ENCODE peak calls at places on chromosome 22, in ten cellular contexts. One of them, this sample, is unnamed.

GRCh38 chr22:48628891-48629559 is 1198.6 kb downstream of the BRD1 start:
- DNase-seq in ovary: no peak
- DNase-seq in AG04450: no peak
- DNase-seq in lower lobe of right lung: no peak
- DNase-seq in heart right ventricle: no peak
- DNase-seq in fibroblast of lung: no peak
- DNase-seq in AG10803: no peak
- DNase-seq in epithelial cell of esophagus: no peak
- DNase-seq in NB4: no peak
- DNase-seq in hepatocyte: no peak
- DNase-seq in this sample: no peak

GRCh38 chr22:30209642-30210041 is 36.9 kb downstream of the LIF start:
- DNase-seq in ovary: no peak
- DNase-seq in AG04450: no peak
- DNase-seq in lower lobe of right lung: no peak
- DNase-seq in heart right ventricle: no peak
- DNase-seq in fibroblast of lung: no peak
- DNase-seq in AG10803: no peak
- DNase-seq in epithelial cell of esophagus: no peak
- DNase-seq in NB4: no peak
- DNase-seq in hepatocyte: no peak
- DNase-seq in this sample: no peak

GRCh38 chr22:41908409-41909289 is 6.2 kb downstream of the SHISA8 start:
- DNase-seq in ovary: peak
- DNase-seq in AG04450: no peak
- DNase-seq in lower lobe of right lung: no peak
- DNase-seq in heart right ventricle: no peak
- DNase-seq in fibroblast of lung: no peak
- DNase-seq in AG10803: no peak
- DNase-seq in epithelial cell of esophagus: no peak
- DNase-seq in NB4: no peak
- DNase-seq in hepatocyte: no peak
- DNase-seq in this sample: no peak

GRCh38 chr22:39068033-39068785 is 8.9 kb upstream of the APOBEC3G start:
- DNase-seq in ovary: no peak
- DNase-seq in AG04450: no peak
- DNase-seq in lower lobe of right lung: no peak
- DNase-seq in heart right ventricle: no peak
- DNase-seq in fibroblast of lung: no peak
- DNase-seq in AG10803: no peak
- DNase-seq in epithelial cell of esophagus: no peak
- DNase-seq in NB4: no peak
- DNase-seq in hepatocyte: no peak
- DNase-seq in this sample: no peak

GRCh38 chr22:28882878-28883656 is at the start of gene ZNRF3:
- DNase-seq in ovary: peak
- DNase-seq in AG04450: peak
- DNase-seq in lower lobe of right lung: peak
- DNase-seq in heart right ventricle: peak
- DNase-seq in fibroblast of lung: peak
- DNase-seq in AG10803: peak
- DNase-seq in epithelial cell of esophagus: peak
- DNase-seq in NB4: peak
- DNase-seq in hepatocyte: peak
- DNase-seq in this sample: peak

GRCh38 chr22:19855504-19856409 is 1.1 kb upstream of the GNB1L start:
- DNase-seq in ovary: peak
- DNase-seq in AG04450: no peak
- DNase-seq in lower lobe of right lung: peak
- DNase-seq in heart right ventricle: peak
- DNase-seq in fibroblast of lung: peak
- DNase-seq in AG10803: peak
- DNase-seq in epithelial cell of esophagus: peak
- DNase-seq in NB4: peak
- DNase-seq in hepatocyte: peak
- DNase-seq in this sample: peak

GRCh38 chr22:40249286-40249685 is 71.6 kb downstream of the TNRC6B start:
- DNase-seq in ovary: no peak
- DNase-seq in AG04450: no peak
- DNase-seq in lower lobe of right lung: no peak
- DNase-seq in heart right ventricle: no peak
- DNase-seq in fibroblast of lung: no peak
- DNase-seq in AG10803: no peak
- DNase-seq in epithelial cell of esophagus: no peak
- DNase-seq in NB4: no peak
- DNase-seq in hepatocyte: no peak
- DNase-seq in this sample: no peak

GRCh38 chr22:49299821-49300231 is 527.8 kb downstream of the BRD1 start:
- DNase-seq in ovary: no peak
- DNase-seq in AG04450: no peak
- DNase-seq in lower lobe of right lung: no peak
- DNase-seq in heart right ventricle: no peak
- DNase-seq in fibroblast of lung: no peak
- DNase-seq in AG10803: no peak
- DNase-seq in epithelial cell of esophagus: no peak
- DNase-seq in NB4: no peak
- DNase-seq in hepatocyte: no peak
- DNase-seq in this sample: no peak

GRCh38 chr22:26672060-26672471 is 14.7 kb downstream of the MIAT start:
- DNase-seq in ovary: peak
- DNase-seq in AG04450: no peak
- DNase-seq in lower lobe of right lung: no peak
- DNase-seq in heart right ventricle: no peak
- DNase-seq in fibroblast of lung: no peak
- DNase-seq in AG10803: no peak
- DNase-seq in epithelial cell of esophagus: no peak
- DNase-seq in NB4: no peak
- DNase-seq in hepatocyte: no peak
- DNase-seq in this sample: no peak

GRCh38 chr22:39631381-39631780 is 60.8 kb downstream of the CACNA1I start:
- DNase-seq in ovary: no peak
- DNase-seq in AG04450: no peak
- DNase-seq in lower lobe of right lung: no peak
- DNase-seq in heart right ventricle: no peak
- DNase-seq in fibroblast of lung: no peak
- DNase-seq in AG10803: no peak
- DNase-seq in epithelial cell of esophagus: no peak
- DNase-seq in NB4: no peak
- DNase-seq in hepatocyte: no peak
- DNase-seq in this sample: no peak

GRCh38 chr22:47151490-47151889 is 389.0 kb downstream of the TBC1D22A start:
- DNase-seq in ovary: no peak
- DNase-seq in AG04450: no peak
- DNase-seq in lower lobe of right lung: no peak
- DNase-seq in heart right ventricle: no peak
- DNase-seq in fibroblast of lung: no peak
- DNase-seq in AG10803: peak
- DNase-seq in epithelial cell of esophagus: no peak
- DNase-seq in NB4: peak
- DNase-seq in hepatocyte: no peak
- DNase-seq in this sample: peak

GRCh38 chr22:36204641-36205032 is 3.0 kb upstream of the APOL4 start:
- DNase-seq in ovary: no peak
- DNase-seq in AG04450: no peak
- DNase-seq in lower lobe of right lung: no peak
- DNase-seq in heart right ventricle: no peak
- DNase-seq in fibroblast of lung: no peak
- DNase-seq in AG10803: no peak
- DNase-seq in epithelial cell of esophagus: no peak
- DNase-seq in NB4: no peak
- DNase-seq in hepatocyte: no peak
- DNase-seq in this sample: no peak
- TF ChIP-seq CTCF in ovary: no peak
- TF ChIP-seq CTCF in AG04450: no peak
- TF ChIP-seq CTCF in lower lobe of right lung: no peak
- TF ChIP-seq CTCF in heart right ventricle: no peak
- TF ChIP-seq CTCF in fibroblast of lung: no peak
- TF ChIP-seq CTCF in AG10803: no peak
- TF ChIP-seq CTCF in epithelial cell of esophagus: no peak
- TF ChIP-seq CTCF in NB4: no peak
- TF ChIP-seq CTCF in hepatocyte: no peak
- TF ChIP-seq CTCF in this sample: no peak

GRCh38 chr22:32353840-32354239 is 3.8 kb upstream of the RFPL3 start:
- DNase-seq in ovary: no peak
- DNase-seq in AG04450: no peak
- DNase-seq in lower lobe of right lung: no peak
- DNase-seq in heart right ventricle: no peak
- DNase-seq in fibroblast of lung: no peak
- DNase-seq in AG10803: no peak
- DNase-seq in epithelial cell of esophagus: no peak
- DNase-seq in NB4: no peak
- DNase-seq in hepatocyte: no peak
- DNase-seq in this sample: no peak
- H3K4me3 ChIP-seq in ovary: no peak
- H3K4me3 ChIP-seq in AG04450: no peak
- H3K4me3 ChIP-seq in lower lobe of right lung: peak
- H3K4me3 ChIP-seq in heart right ventricle: no peak
- H3K4me3 ChIP-seq in fibroblast of lung: no peak
- H3K4me3 ChIP-seq in AG10803: no peak
- H3K4me3 ChIP-seq in epithelial cell of esophagus: no peak
- H3K4me3 ChIP-seq in NB4: no peak
- H3K4me3 ChIP-seq in hepatocyte: no peak
- H3K4me3 ChIP-seq in this sample: no peak

GRCh38 chr22:37752189-37753061 is 55.3 kb upstream of the GCAT start:
- DNase-seq in ovary: peak
- DNase-seq in AG04450: peak
- DNase-seq in lower lobe of right lung: peak
- DNase-seq in heart right ventricle: peak
- DNase-seq in fibroblast of lung: peak
- DNase-seq in AG10803: peak
- DNase-seq in epithelial cell of esophagus: peak
- DNase-seq in NB4: no peak
- DNase-seq in hepatocyte: peak
- DNase-seq in this sample: peak
- TF ChIP-seq CTCF in ovary: peak
- TF ChIP-seq CTCF in AG04450: peak
- TF ChIP-seq CTCF in lower lobe of right lung: peak
- TF ChIP-seq CTCF in heart right ventricle: no peak
- TF ChIP-seq CTCF in fibroblast of lung: peak
- TF ChIP-seq CTCF in AG10803: peak
- TF ChIP-seq CTCF in epithelial cell of esophagus: peak
- TF ChIP-seq CTCF in NB4: no peak
- TF ChIP-seq CTCF in hepatocyte: peak
- TF ChIP-seq CTCF in this sample: no peak

GRCh38 chr22:25112538-25113253 is 87.0 kb upstream of the CRYBB3 start:
- DNase-seq in ovary: no peak
- DNase-seq in AG04450: no peak
- DNase-seq in lower lobe of right lung: no peak
- DNase-seq in heart right ventricle: no peak
- DNase-seq in fibroblast of lung: no peak
- DNase-seq in AG10803: no peak
- DNase-seq in epithelial cell of esophagus: no peak
- DNase-seq in NB4: no peak
- DNase-seq in hepatocyte: no peak
- DNase-seq in this sample: no peak
- H3K4me3 ChIP-seq in ovary: no peak
- H3K4me3 ChIP-seq in AG04450: no peak
- H3K4me3 ChIP-seq in lower lobe of right lung: peak
- H3K4me3 ChIP-seq in heart right ventricle: peak
- H3K4me3 ChIP-seq in fibroblast of lung: no peak
- H3K4me3 ChIP-seq in AG10803: no peak
- H3K4me3 ChIP-seq in epithelial cell of esophagus: peak
- H3K4me3 ChIP-seq in NB4: no peak
- H3K4me3 ChIP-seq in hepatocyte: peak
- H3K4me3 ChIP-seq in this sample: no peak

DNA sequence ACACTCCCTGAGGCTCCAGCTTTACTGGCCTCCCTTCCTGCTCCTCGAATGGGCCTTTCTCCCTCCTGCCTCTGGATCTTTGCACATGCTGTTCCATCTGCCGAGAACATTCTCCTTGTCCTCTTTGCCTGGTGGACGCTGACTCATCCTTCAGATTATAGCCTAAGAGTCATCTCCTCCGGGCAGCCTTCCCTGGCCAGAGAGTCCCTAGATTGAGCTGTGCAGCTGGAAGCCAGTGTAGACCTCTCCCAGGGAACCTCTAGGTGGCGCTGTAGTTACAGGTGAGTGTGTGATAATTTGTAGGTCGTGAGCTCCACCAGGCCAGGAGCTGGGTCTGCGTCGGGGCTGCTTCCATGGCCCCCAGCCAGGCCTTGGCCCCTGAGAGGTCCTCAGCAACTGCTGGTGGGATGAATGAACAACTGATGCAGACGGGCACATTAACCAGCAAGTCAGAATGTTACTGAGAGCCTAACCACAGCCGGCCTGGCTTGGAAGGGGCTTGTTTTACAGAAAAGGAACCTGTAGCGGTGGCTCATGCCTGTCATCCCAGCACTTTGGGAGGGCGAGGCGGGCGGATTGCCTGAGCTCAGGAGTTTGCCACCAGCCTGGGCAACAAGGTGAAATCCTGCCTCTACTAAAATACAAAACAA is 8.7 kb downstream of the PNPLA5 start:
- DNase-seq in ovary: peak
- DNase-seq in AG04450: no peak
- DNase-seq in lower lobe of right lung: no peak
- DNase-seq in heart right ventricle: no peak
- DNase-seq in fibroblast of lung: peak
- DNase-seq in AG10803: peak
- DNase-seq in epithelial cell of esophagus: peak
- DNase-seq in NB4: peak
- DNase-seq in hepatocyte: peak
- DNase-seq in this sample: peak
- TF ChIP-seq CTCF in ovary: no peak
- TF ChIP-seq CTCF in AG04450: peak
- TF ChIP-seq CTCF in lower lobe of right lung: peak
- TF ChIP-seq CTCF in heart right ventricle: no peak
- TF ChIP-seq CTCF in fibroblast of lung: peak
- TF ChIP-seq CTCF in AG10803: peak
- TF ChIP-seq CTCF in epithelial cell of esophagus: peak
- TF ChIP-seq CTCF in NB4: peak
- TF ChIP-seq CTCF in hepatocyte: peak
- TF ChIP-seq CTCF in this sample: peak

DNA sequence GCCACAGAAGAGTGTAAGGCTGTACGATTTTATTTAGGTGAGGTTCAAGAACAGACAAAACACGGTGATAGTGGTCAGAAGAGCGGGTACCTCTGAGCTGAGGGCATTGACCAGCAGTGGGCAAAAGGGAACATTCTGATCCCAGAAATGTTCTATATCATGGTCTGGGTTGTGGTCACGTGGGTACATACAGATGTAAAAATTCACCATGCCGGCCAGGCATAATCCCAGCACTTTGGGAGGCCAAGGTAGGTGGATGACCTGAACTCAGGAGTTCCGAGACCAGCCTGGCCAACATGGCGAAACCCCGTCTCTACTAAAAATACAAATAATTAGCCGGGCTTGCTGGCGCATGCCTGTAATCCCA is 31.1 kb upstream of the GCAT start:
- DNase-seq in ovary: no peak
- DNase-seq in AG04450: no peak
- DNase-seq in lower lobe of right lung: no peak
- DNase-seq in heart right ventricle: no peak
- DNase-seq in fibroblast of lung: no peak
- DNase-seq in AG10803: no peak
- DNase-seq in epithelial cell of esophagus: no peak
- DNase-seq in NB4: no peak
- DNase-seq in hepatocyte: no peak
- DNase-seq in this sample: no peak
- H3K4me3 ChIP-seq in ovary: no peak
- H3K4me3 ChIP-seq in AG04450: no peak
- H3K4me3 ChIP-seq in lower lobe of right lung: no peak
- H3K4me3 ChIP-seq in heart right ventricle: no peak
- H3K4me3 ChIP-seq in fibroblast of lung: no peak
- H3K4me3 ChIP-seq in AG10803: no peak
- H3K4me3 ChIP-seq in epithelial cell of esophagus: peak
- H3K4me3 ChIP-seq in NB4: no peak
- H3K4me3 ChIP-seq in hepatocyte: no peak
- H3K4me3 ChIP-seq in this sample: no peak